ENCODE peak calls at places on chromosome 10, in eight cellular contexts. M is GM12865, E is fibroblast of pulmonary artery, D is cardiac fibroblast, C is dorsolateral prefrontal cortex, O is suprapubic skin, U is fibroblast of villous mesenchyme, B is cardiac muscle cell. J is an unnamed sample.
A peak's percentile ranks its signal among the peaks of the same experiment; 100 is the strongest.

GRCh38 chr10:117375360-117376147 is at the start of gene PDZD8:
- DNase-seq in M (peak; percentile 92), E (peak; percentile 94), D (peak; percentile 89), C (peak; percentile 91), O (peak; percentile 95), U (peak; percentile 92), B (peak; percentile 97), J (peak; percentile 95)

GRCh38 chr10:6977641-6978627 is 397.9 kb upstream of the PRKCQ start:
- DNase-seq in M (peak; percentile 4), E (no peak), D (no peak), C (no peak), O (no peak), U (no peak), B (no peak), J (no peak)

GRCh38 chr10:84078771-84079170 is 60.5 kb upstream of the GHITM start:
- DNase-seq in M (no peak), E (no peak), D (no peak), C (no peak), O (no peak), U (no peak), B (no peak), J (no peak)

GRCh38 chr10:99888623-99889022 is 106.2 kb downstream of the ABCC2 start:
- DNase-seq in M (no peak), E (peak; percentile 59), D (peak; percentile 66), C (no peak), O (no peak), U (peak; percentile 39), B (no peak), J (peak; percentile 73)

GRCh38 chr10:133238066-133238804 is 580 bp downstream of the VENTX start:
- DNase-seq in M (no peak), E (no peak), D (no peak), C (no peak), O (no peak), U (no peak), B (no peak), J (no peak)

GRCh38 chr10:1363466-1364121 is 307.4 kb downstream of the WDR37 start:
- DNase-seq in M (no peak), E (no peak), D (no peak), C (no peak), O (no peak), U (no peak), B (no peak), J (no peak)

GRCh38 chr10:30818010-30818660 is 188.6 kb upstream of the LYZL2 start:
- DNase-seq in M (peak; percentile 30), E (peak; percentile 85), D (peak; percentile 76), C (no peak), O (no peak), U (peak; percentile 77), B (peak; percentile 66), J (peak; percentile 61)

GRCh38 chr10:105797234-105797890 is 1156.3 kb downstream of the SORCS3 start:
- DNase-seq in M (peak; percentile 58), E (peak; percentile 33), D (peak; percentile 40), C (no peak), O (no peak), U (peak; percentile 11), B (peak; percentile 51), J (no peak)

GRCh38 chr10:13743101-13743693 is 156.4 kb downstream of the PRPF18 start:
- DNase-seq in M (peak; percentile 76), E (no peak), D (no peak), C (no peak), O (no peak), U (peak; percentile 64), B (no peak), J (no peak)

GRCh38 chr10:31745612-31746376 is 182.8 kb downstream of the ARHGAP12 start:
- DNase-seq in M (peak; percentile 54), E (peak; percentile 80), D (peak; percentile 96), C (no peak), O (no peak), U (peak; percentile 57), B (no peak), J (peak; percentile 94)

GRCh38 chr10:43204943-43205671 is 61.8 kb downstream of the RASGEF1A start:
- DNase-seq in M (peak; percentile 68), E (peak; percentile 62), D (peak; percentile 65), C (no peak), O (peak; percentile 57), U (peak; percentile 54), B (peak; percentile 70), J (peak; percentile 79)

GRCh38 chr10:71395621-71396020 is 1.1 kb upstream of the CDH23 start:
- DNase-seq in M (no peak), E (no peak), D (no peak), C (no peak), O (no peak), U (no peak), B (no peak), J (no peak)

GRCh38 chr10:71397340-71398212 is 856 bp downstream of the CDH23 start:
- DNase-seq in M (no peak), E (no peak), D (no peak), C (no peak), O (no peak), U (no peak), B (peak; percentile 28), J (no peak)

GRCh38 chr10:71396714-71397339 is at the start of gene CDH23:
- DNase-seq in M (no peak), E (no peak), D (no peak), C (peak; percentile 26), O (no peak), U (no peak), B (peak; percentile 63), J (peak; percentile 16)

GRCh38 chr10:71394926-71395562 is 1.7 kb upstream of the CDH23 start:
- DNase-seq in M (no peak), E (no peak), D (no peak), C (no peak), O (no peak), U (no peak), B (no peak), J (no peak)

DNA sequence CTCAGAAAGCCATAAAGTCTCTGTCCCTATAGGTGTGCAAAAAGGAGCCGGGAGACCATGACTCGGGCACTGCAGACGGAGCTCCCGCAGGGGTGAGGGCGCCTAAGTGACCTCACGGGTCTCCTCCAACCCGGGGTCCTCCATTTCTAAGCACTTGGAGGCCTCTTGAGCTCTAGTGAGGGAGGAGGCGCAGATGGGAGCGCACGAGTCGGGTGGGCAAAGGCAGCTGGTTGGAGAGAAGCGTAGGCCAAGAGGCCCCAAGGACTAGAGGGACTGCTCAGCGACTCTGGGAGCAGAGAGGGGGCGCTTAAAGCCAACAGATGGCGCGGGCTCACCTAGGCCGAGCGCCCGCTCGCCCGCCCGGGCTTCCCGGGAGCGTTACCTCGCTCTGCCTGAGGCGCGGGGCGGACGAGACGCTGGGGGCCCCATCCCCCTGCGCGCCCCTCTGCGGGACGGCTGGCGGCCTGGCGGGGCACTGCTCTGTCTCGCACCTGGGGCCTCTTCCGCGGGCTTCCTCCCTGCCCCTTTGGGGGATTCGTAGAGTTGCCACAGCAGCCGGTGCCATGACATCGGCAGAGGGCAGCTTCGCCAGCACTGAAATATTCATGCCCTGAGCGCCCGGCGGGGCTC is 521 bp upstream of the CDH23 start:
- DNase-seq in M (peak; percentile 31), E (peak; percentile 3), D (peak; percentile 2), C (peak; percentile 32), O (no peak), U (no peak), B (peak; percentile 89), J (peak; percentile 19)
- TF ChIP-seq CTCF in M (peak; percentile 33), E (no peak), D (no peak), C (peak; percentile 68), O (no peak), U (no peak), B (peak; percentile 37), J (no peak)

DNA sequence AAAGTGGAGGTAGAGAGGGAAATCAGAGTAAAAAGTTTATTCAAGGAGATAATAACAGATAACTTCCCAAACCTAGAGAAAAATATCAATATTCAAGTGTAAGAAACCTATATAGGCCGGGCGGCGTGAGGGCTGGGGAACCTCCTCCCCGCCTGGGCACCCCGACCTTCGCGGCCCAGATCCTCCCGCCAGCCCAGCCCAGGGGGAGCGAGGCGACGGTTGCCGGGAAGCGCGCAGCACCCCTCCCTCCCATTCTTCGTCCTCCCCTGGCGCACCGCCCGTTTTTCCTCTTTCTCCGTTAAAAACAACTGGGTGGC is 32.4 kb upstream of the SFTPD start:
- DNase-seq in M (no peak), E (no peak), D (no peak), C (no peak), O (no peak), U (no peak), B (no peak), J (no peak)
- H3K4me3 ChIP-seq in M (no peak overlapping the region), E (peak overlapping the region; percentile 56), D (peak overlapping the region; percentile 62), C (peak overlapping the region; percentile 67), O (peak overlapping the region; percentile 79), U (peak overlapping the region; percentile 61), B (peak overlapping the region; percentile 91), J (peak overlapping the region; percentile 60)

DNA sequence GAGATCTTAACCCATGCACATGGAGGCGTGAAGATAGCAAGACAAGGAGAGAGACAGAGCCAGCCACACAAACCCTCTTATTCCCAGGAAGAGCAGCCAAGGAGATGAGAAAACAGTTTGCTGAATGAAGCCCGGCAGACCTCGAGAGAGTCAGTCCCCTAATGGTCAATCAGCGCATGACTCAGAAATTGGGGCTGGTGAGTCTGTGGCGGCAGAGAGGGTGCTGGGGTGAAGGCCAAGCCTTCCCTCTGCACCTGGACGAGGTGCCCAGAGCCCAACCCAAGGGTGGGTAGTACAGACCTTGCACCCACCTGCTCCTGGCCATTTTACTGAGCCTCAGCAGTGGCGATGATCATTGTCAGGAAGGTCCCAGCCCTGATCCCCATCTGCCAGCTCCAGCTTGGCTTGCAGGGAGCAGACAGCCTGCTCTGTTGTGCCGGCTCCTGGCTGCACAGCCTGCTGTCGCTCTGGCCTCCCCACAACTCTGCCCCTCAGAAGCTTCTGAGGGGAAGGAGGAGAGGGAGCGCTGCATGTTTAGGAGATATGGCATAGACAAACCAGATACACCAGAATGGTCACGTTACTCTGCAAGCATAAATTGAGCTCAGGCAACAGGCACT is 256.6 kb downstream of the RPS24 start:
- DNase-seq in M (no peak), E (no peak), D (no peak), C (no peak), O (no peak), U (no peak), B (no peak), J (no peak)
- TF ChIP-seq CTCF in M (no peak), E (no peak), D (no peak), C (peak; percentile 50), O (no peak), U (no peak), B (no peak), J (no peak)

GRCh38 chr10:113244750-113245149 is 294.7 kb downstream of the TCF7L2 start:
- DNase-seq in M (no peak), E (no peak), D (no peak), C (no peak), O (no peak), U (no peak), B (no peak), J (no peak)
- H3K4me3 ChIP-seq in M (no peak overlapping the region), E (no peak overlapping the region), D (no peak overlapping the region), C (no peak overlapping the region), O (no peak overlapping the region), U (no peak overlapping the region), B (no peak overlapping the region), J (no peak overlapping the region)

DNA sequence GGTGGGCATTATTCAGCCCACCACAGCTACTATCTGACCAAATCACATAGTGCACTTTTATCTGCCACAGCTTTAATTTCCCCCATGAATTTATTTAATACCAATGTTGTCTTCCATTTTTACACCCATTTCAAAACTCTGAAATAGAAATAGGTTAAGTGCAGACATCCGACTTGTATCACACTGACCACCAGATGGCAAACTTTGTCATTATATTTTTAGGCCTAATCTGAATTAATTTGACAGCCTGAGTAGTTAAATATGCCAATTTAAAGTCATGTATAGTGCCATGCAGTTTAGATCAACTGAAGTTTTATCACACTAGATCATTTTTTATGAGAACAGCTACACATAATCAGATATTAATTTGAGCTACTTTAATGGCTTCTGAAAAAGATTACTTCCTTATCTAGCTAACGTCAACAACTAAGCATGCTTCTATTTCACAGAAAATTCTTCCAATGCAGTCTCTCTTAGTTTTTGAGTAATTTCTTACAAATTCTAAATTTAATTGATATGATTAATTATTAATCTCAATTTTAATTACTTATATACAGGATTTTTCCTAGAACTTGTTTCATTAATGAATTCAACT is 566.4 kb downstream of the GFRA1 start:
- DNase-seq in M (peak; percentile 9), E (peak; percentile 46), D (peak; percentile 62), C (no peak), O (no peak), U (peak; percentile 34), B (peak; percentile 12), J (peak; percentile 23)
- TF ChIP-seq CTCF in M (peak; percentile 16), E (peak; percentile 53), D (peak; percentile 29), C (peak; percentile 76), O (peak; percentile 27), U (peak; percentile 50), B (peak; percentile 50), J (peak; percentile 44)

J was measured in foreskin fibroblast.